ENCODE peak calls at places on chromosomes 3 and 15, in four cellular contexts. Y, D, N and M are unnamed samples.

GRCh38 chr15:64464271-64465005 is 4.1 kb downstream of the ZNF609 start:
- DNase-seq in D (no peak), Y (no peak), N (no peak), M (no peak)

GRCh38 chr3:35944915-35945710 is 305.8 kb downstream of the ARPP21 start:
- DNase-seq in N (peak; percentile 80), D (no peak), Y (no peak), M (no peak)

GRCh38 chr3:61560452-61561373 is 658 bp upstream of the PTPRG start:
- DNase-seq in N (peak; percentile 78), Y (peak; percentile 92), D (peak; percentile 13), M (no peak)

GRCh38 chr3:120645083-120645800 is 36.8 kb downstream of the HGD start:
- DNase-seq in N (no peak), D (no peak), Y (no peak), M (no peak)

GRCh38 chr15:36398212-36398611 is 181.2 kb upstream of the CDIN1 start:
- DNase-seq in Y (no peak), N (no peak), D (no peak), M (no peak)

GRCh38 chr15:95616306-95616705 is 714.2 kb upstream of the NR2F2 start:
- DNase-seq in Y (no peak), N (no peak), D (no peak), M (no peak)

GRCh38 chr3:50644556-50644955 is 27.6 kb downstream of the MAPKAPK3 start:
- DNase-seq in Y (no peak), N (no peak), D (no peak), M (no peak)

GRCh38 chr15:74180689-74181602 is 7.4 kb downstream of the ISLR start:
- DNase-seq in Y (peak; percentile 65), D (no peak), N (no peak), M (no peak)

GRCh38 chr3:187165144-187165543 is 25.8 kb upstream of the RPL39L start:
- DNase-seq in Y (no peak), N (peak; percentile 55), D (peak; percentile 32), M (no peak)

GRCh38 chr3:136021798-136022197 is 56.3 kb downstream of the PPP2R3A start:
- DNase-seq in D (no peak), Y (no peak), N (no peak), M (no peak)

GRCh38 chr3:34132069-34132677 is 333.7 kb downstream of the PDCD6IP start:
- DNase-seq in D (no peak), Y (no peak), N (no peak), M (no peak)

GRCh38 chr15:60751985-60752952 is 273.3 kb upstream of the ICE2 start:
- DNase-seq in N (no peak), D (no peak), Y (peak; percentile 88), M (peak; percentile 11)
- H3K4me3 ChIP-seq in N (no peak overlapping the region), D (no peak overlapping the region), Y (no peak overlapping the region), M (no peak overlapping the region)

GRCh38 chr3:131020122-131020693 is 6.4 kb downstream of the ASTE1 start:
- DNase-seq in Y (no peak), N (no peak), D (no peak), M (no peak)
- H3K4me3 ChIP-seq in Y (no peak overlapping the region), N (no peak overlapping the region), D (no peak overlapping the region), M (no peak overlapping the region)

GRCh38 chr3:76044601-76045600 is 259.6 kb upstream of the ZNF717 start:
- DNase-seq in Y (no peak), N (no peak), D (no peak), M (no peak)

GRCh38 chr3:76040946-76041345 is 255.6 kb upstream of the ZNF717 start:
- DNase-seq in Y (no peak), D (no peak), N (no peak), M (peak; percentile 35)

GRCh38 chr3:76047368-76047767 is 262.0 kb upstream of the ZNF717 start:
- DNase-seq in D (no peak), Y (no peak), N (no peak), M (no peak)

GRCh38 chr3:76039431-76039830 is 254.1 kb upstream of the ZNF717 start:
- DNase-seq in N (peak; percentile 69), D (no peak), Y (no peak), M (no peak)

GRCh38 chr3:76043746-76044145 is 258.4 kb upstream of the ZNF717 start:
- DNase-seq in D (no peak), N (no peak), Y (no peak), M (no peak)
- H3K4me3 ChIP-seq in D (no peak overlapping the region), N (no peak overlapping the region), Y (no peak overlapping the region), M (no peak overlapping the region)

GRCh38 chr3:16888785-16889607 is 4.2 kb downstream of the PLCL2 start:
- DNase-seq in N (no peak), D (peak; percentile 40), Y (no peak), M (no peak)
- H3K4me3 ChIP-seq in N (no peak overlapping the region), D (peak overlapping the region; percentile 31), Y (no peak overlapping the region), M (no peak overlapping the region)

DNA sequence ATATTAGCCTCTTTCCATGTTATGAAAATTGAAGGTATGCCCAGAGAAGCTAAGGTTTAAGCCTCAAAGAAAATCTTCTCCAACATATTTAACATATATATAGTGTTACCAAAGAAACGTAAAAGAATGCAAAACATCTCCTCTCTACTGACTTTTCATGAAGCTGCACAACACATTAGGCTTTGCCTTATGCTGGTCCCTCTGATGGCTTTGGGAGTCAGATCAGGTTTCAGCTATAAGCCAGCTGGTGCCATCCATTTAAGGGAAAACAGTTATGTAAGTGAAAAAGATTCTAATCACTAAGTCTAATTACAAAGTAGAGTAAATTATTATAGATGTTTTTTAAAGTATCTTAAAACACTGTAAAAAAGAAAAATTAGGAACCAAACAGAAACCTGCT is 410.5 kb downstream of the LSAMP start:
- DNase-seq in Y (no peak), N (no peak), D (no peak), M (no peak)
- H3K4me3 ChIP-seq in Y (no peak overlapping the region), N (no peak overlapping the region), D (no peak overlapping the region), M (no peak overlapping the region)

GRCh38 chr15:91853968-91854943 is 748 bp downstream of the SLCO3A1 start:
- DNase-seq in Y (peak; percentile 71), D (peak; percentile 49), N (peak; percentile 47), M (no peak)
- H3K4me3 ChIP-seq in Y (peak overlapping the region; percentile 65), D (peak overlapping the region; percentile 34), N (peak overlapping the region; percentile 75), M (peak overlapping the region; percentile 56)

DNA sequence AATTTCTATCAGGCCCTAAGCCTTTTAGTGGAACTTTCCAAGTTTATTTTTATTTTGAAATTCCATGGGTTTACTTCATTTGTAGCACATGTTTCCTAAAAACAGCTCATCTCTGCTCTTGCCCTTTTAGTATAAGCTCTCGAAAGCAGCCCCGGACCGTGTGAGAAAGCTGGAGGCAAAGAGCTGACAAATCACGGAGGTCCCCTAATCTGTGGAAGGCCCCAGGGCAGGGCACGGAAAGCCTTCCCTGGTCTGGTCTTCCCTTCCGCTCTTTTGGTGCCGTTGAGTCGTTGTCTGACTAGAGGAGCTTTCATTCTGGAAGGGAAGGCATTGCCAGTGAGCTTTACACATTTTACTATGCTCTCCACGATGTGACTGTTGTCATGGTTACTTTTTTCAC is 71.8 kb downstream of the CYP19A1 start:
- DNase-seq in D (no peak), Y (no peak), N (no peak), M (no peak)
- H3K4me3 ChIP-seq in D (no peak overlapping the region), Y (peak overlapping the region; percentile 35), N (no peak overlapping the region), M (peak overlapping the region; percentile 43)

GRCh38 chr3:123618768-123619484 is 34.1 kb upstream of the HACD2 start:
- DNase-seq in D (no peak), Y (peak; percentile 89), N (peak; percentile 53), M (no peak)
- H3K4me3 ChIP-seq in D (no peak overlapping the region), Y (peak overlapping the region; percentile 57), N (peak overlapping the region; percentile 28), M (no peak overlapping the region)

GRCh38 chr3:47018269-47018611 is 38.8 kb downstream of the NBEAL2 start:
- DNase-seq in N (no peak), Y (no peak), D (no peak), M (no peak)
- H3K4me3 ChIP-seq in N (no peak overlapping the region), Y (no peak overlapping the region), D (no peak overlapping the region), M (no peak overlapping the region)